ENCODE peak calls at places on chromosome 2, in ten cellular contexts. T, V, N, C, Q, D, Y, B, E and O are unnamed samples.

GRCh38 chr2:39107156-39107555 is 13.7 kb downstream of the SOS1 start:
- DNase-seq in N (no peak), V (no peak), E (no peak), B (no peak), Y (no peak), C (no peak), T (no peak), D (no peak), Q (no peak), O (peak; percentile 56)

GRCh38 chr2:20625920-20626697 is 24.8 kb downstream of the HS1BP3 start:
- DNase-seq in Y (no peak), N (no peak), D (no peak), Q (no peak), T (no peak), E (no peak), V (peak; percentile 42), B (no peak), C (peak; percentile 60), O (peak; percentile 55)

GRCh38 chr2:120594856-120595685 is 140.6 kb upstream of the GLI2 start:
- DNase-seq in D (no peak), B (no peak), E (peak; percentile 43), C (no peak), N (no peak), Q (no peak), V (peak; percentile 63), Y (no peak), T (no peak), O (no peak)

GRCh38 chr2:19198376-19198775 is 160.0 kb downstream of the OSR1 start:
- DNase-seq in N (no peak), Y (no peak), V (no peak), C (no peak), B (no peak), T (no peak), D (no peak), E (no peak), Q (peak; percentile 28), O (no peak)

GRCh38 chr2:134360750-134361487 is 107.0 kb downstream of the MGAT5 start:
- DNase-seq in T (no peak), N (no peak), Q (no peak), D (no peak), Y (peak; percentile 59), B (no peak), C (no peak), E (no peak), V (no peak), O (no peak)

GRCh38 chr2:102383722-102384121 is 28.1 kb downstream of the IL18R1 start:
- DNase-seq in N (no peak), Q (no peak), E (no peak), D (no peak), Y (no peak), T (no peak), V (no peak), B (no peak), C (no peak), O (no peak)

GRCh38 chr2:144354953-144355352 is 165.0 kb downstream of the ZEB2 start:
- DNase-seq in T (peak; percentile 23), N (no peak), E (no peak), Q (peak; percentile 20), V (no peak), D (no peak), B (no peak), C (no peak), Y (no peak), O (peak; percentile 59)

GRCh38 chr2:85717308-85718005 is 23.3 kb downstream of the GNLY start:
- DNase-seq in B (no peak), C (no peak), N (no peak), V (no peak), Y (no peak), D (no peak), E (no peak), Q (peak; percentile 34), T (no peak), O (no peak)

GRCh38 chr2:74516070-74516633 is 1.9 kb downstream of the TLX2 start:
- DNase-seq in C (peak; percentile 62), D (peak; percentile 52), V (peak; percentile 81), B (no peak), T (no peak), Y (peak; percentile 76), Q (peak; percentile 11), N (no peak), E (peak; percentile 60), O (peak; percentile 88)

GRCh38 chr2:19560785-19561184 is 202.4 kb upstream of the OSR1 start:
- DNase-seq in D (no peak), Q (no peak), E (no peak), V (no peak), N (no peak), T (no peak), B (no peak), Y (no peak), C (no peak), O (no peak)

GRCh38 chr2:95730813-95731212 is 139.0 kb downstream of the TRIM43 start:
- DNase-seq in T (no peak), C (no peak), N (no peak), V (no peak), E (no peak), B (peak; percentile 18), Y (no peak), Q (no peak), D (no peak), O (no peak)

GRCh38 chr2:218291934-218292699 is at the start of gene TMBIM1:
- DNase-seq in C (peak; percentile 88), Q (peak; percentile 58), Y (peak; percentile 83), D (peak; percentile 70), N (no peak), B (peak; percentile 89), V (peak; percentile 89), T (peak; percentile 76), E (peak; percentile 84), O (peak; percentile 84)

GRCh38 chr2:160522951-160523700 is 29.5 kb upstream of the RBMS1 start:
- DNase-seq in B (peak; percentile 41), E (no peak), C (no peak), Y (no peak), T (no peak), V (no peak), Q (peak; percentile 80), D (no peak), N (no peak), O (no peak)

GRCh38 chr2:234191819-234192407 is 141.4 kb downstream of the SPP2 start:
- DNase-seq in T (no peak), E (no peak), B (no peak), C (no peak), V (no peak), Q (peak; percentile 6), D (no peak), N (no peak), Y (no peak), O (peak; percentile 18)

GRCh38 chr2:128457006-128457604 is 138.4 kb upstream of the HS6ST1 start:
- DNase-seq in T (no peak), C (peak; percentile 17), B (no peak), N (no peak), V (no peak), E (no peak), Y (no peak), D (no peak), Q (no peak), O (peak; percentile 6)

GRCh38 chr2:151753540-151753939 is 19.3 kb upstream of the NEB start:
- DNase-seq in Y (no peak), V (no peak), C (no peak), E (no peak), B (no peak), N (no peak), D (no peak), Q (no peak), T (no peak), O (no peak)

GRCh38 chr2:20219763-20220380 is 5.1 kb downstream of the SDC1 start:
- DNase-seq in C (no peak), N (no peak), Q (no peak), E (no peak), T (no peak), D (no peak), Y (no peak), V (no peak), B (no peak), O (no peak)

GRCh38 chr2:197708331-197708730 is 3.2 kb downstream of the MARS2 start:
- DNase-seq in V (no peak), B (peak; percentile 12), Q (peak; percentile 80), T (no peak), Y (no peak), C (no peak), N (no peak), E (no peak), D (no peak), O (no peak)
- H3K4me3 ChIP-seq in V (no peak overlapping the region), B (peak overlapping the region; percentile 93), Q (no peak overlapping the region), T (no peak overlapping the region), Y (no peak overlapping the region), C (peak overlapping the region; percentile 98), N (peak overlapping the region; percentile 92), E (no peak overlapping the region), D (no peak overlapping the region), O (no peak overlapping the region)

GRCh38 chr2:10285578-10286198 is 17.0 kb upstream of the HPCAL1 start:
- DNase-seq in Y (peak; percentile 75), V (no peak), N (no peak), T (no peak), Q (peak; percentile 34), D (peak; percentile 56), B (peak; percentile 92), C (peak; percentile 84), E (peak; percentile 58), O (peak; percentile 94)
- TF ChIP-seq POLR2A in Y (no peak), V (no peak), N (no peak), T (no peak), Q (no peak), D (no peak), B (peak; percentile 12), C (no peak), E (no peak), O (peak; percentile 55)

DNA sequence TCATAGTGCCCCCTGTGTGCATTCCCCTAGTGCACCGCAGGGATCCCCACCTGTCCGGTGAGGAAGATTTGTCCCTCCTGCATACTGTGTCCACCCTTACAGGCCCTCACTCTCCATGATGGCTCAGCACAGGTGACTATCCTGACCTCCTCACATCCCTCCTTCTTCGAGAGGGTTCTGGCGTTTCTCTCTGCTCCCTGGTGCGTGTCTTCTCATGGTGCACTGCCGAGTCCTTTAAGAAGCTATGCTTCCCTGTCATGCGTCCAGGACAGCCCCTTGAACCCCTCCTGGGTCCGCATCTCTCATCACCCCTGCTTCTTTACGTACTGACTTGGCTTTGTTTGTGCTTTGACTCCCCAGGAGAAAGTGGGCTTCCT is 1.0 kb upstream of the STK25 start:
- DNase-seq in D (no peak), Y (no peak), V (no peak), B (no peak), Q (no peak), C (no peak), E (no peak), T (no peak), N (no peak), O (no peak)
- H3K4me3 ChIP-seq in D (peak overlapping the region; percentile 98), Y (peak overlapping the region; percentile 88), V (peak overlapping the region; percentile 87), B (no peak overlapping the region), Q (peak overlapping the region; percentile 59), C (peak overlapping the region; percentile 75), E (no peak overlapping the region), T (peak overlapping the region; percentile 99), N (peak overlapping the region; percentile 91), O (no peak overlapping the region)

DNA sequence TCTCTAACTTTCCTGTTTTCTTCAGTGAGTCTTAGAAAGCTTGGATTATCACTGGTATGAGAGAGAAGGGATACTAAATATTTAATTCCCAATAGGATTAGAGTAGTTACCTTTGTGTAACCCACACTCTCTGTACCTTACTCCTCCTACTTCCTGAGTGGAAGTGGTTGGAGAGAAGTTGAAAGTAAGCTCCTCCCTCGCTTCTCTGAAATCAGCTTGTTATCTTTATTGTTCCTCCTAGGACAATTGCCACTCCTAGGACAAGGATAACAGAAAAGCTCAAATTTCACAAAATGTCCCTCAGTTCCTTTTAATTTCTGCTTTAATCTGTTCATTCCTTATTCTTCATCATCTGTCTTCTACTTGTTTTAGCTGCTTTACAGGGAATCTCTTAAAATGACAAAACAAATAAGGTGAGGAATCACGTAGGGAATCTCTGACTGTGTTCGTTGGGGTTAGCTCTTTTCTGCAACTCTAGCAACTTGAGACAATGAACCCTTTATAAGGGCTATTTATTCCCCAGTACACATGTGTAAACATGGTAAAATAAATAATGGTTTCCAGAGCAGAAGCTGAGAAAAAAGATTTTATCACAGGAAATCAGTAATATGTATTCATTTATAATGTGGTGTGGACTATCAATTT is 8.6 kb downstream of the ITPRID2 start:
- DNase-seq in T (no peak), V (no peak), E (no peak), N (no peak), B (no peak), Q (no peak), C (no peak), D (no peak), Y (no peak), O (no peak)
- TF ChIP-seq POLR2A in T (no peak), V (no peak), E (no peak), N (no peak), B (no peak), Q (no peak), C (no peak), D (no peak), Y (no peak), O (no peak)